ENCODE peak calls at places on chromosomes 2 and 18, in six cellular contexts. D is dorsolateral prefrontal cortex, N is DMS 273 treated with DMSO at 0.1 percent for 48 hours, B is chondrocyte, X is A549, R is neural progenitor cell. F is an unnamed sample.

GRCh38 chr2:159585607-159586006 is 30.7 kb downstream of the BAZ2B start:
- DNase-seq in D (no peak), N (no peak), B (no peak), X (no peak), R (no peak), F (no peak)

GRCh38 chr2:160415991-160416390 is 77.6 kb downstream of the RBMS1 start:
- DNase-seq in D (no peak), N (no peak), B (no peak), X (no peak), R (no peak), F (no peak)

GRCh38 chr2:207163053-207163814 is 2.5 kb downstream of the KLF7 start:
- DNase-seq in D (no peak), N (peak), B (no peak), X (peak), R (no peak), F (peak)

GRCh38 chr2:11554430-11554764 is 20.6 kb downstream of the GREB1 start:
- DNase-seq in D (no peak), N (no peak), B (no peak), X (no peak), R (no peak), F (no peak)

GRCh38 chr2:187008111-187008510 is 159.1 kb upstream of the ZSWIM2 start:
- DNase-seq in D (no peak), N (no peak), B (no peak), X (no peak), R (no peak), F (no peak)

GRCh38 chr2:176317246-176318065 is 48.2 kb downstream of the MTX2 start:
- DNase-seq in D (no peak), N (no peak), B (no peak), X (no peak), R (no peak), F (no peak)

GRCh38 chr2:112980537-112980936 is 2.7 kb downstream of the IL36G start:
- DNase-seq in D (no peak), N (no peak), B (no peak), X (no peak), R (no peak), F (no peak)

GRCh38 chr2:42376758-42377157 is 15.7 kb upstream of the COX7A2L start:
- DNase-seq in D (no peak), N (no peak), B (no peak), X (no peak), R (no peak), F (no peak)

GRCh38 chr18:70132999-70133398 is 72.5 kb downstream of the RTTN start:
- DNase-seq in D (no peak), N (no peak), B (no peak), X (no peak), R (no peak), F (no peak)

GRCh38 chr18:24795129-24795528 is 334.7 kb downstream of the HRH4 start:
- DNase-seq in D (no peak), N (no peak), B (no peak), X (no peak), R (no peak), F (no peak)

GRCh38 chr2:119352357-119352756 is 14.3 kb downstream of the C2orf76 start:
- DNase-seq in D (no peak), N (peak), B (no peak), X (no peak), R (no peak), F (peak)

GRCh38 chr2:167706800-167707199 is 540.6 kb downstream of the STK39 start:
- DNase-seq in D (no peak), N (no peak), B (no peak), X (no peak), R (no peak), F (no peak)

GRCh38 chr2:186036862-186037449 is 298.4 kb downstream of the FSIP2 start:
- DNase-seq in D (no peak), N (no peak), B (no peak), X (no peak), R (no peak), F (no peak)

GRCh38 chr2:217938038-217938437 is 64.8 kb downstream of the TNS1 start:
- DNase-seq in D (no peak), N (no peak), B (no peak), X (no peak), R (no peak), F (no peak)

GRCh38 chr2:108640731-108641130 is 78.6 kb upstream of the RANBP2 start:
- DNase-seq in D (no peak), N (no peak), B (no peak), X (peak), R (no peak), F (no peak)

GRCh38 chr18:11859903-11860407 is 8.7 kb downstream of the CHMP1B start:
- DNase-seq in D (no peak), N (no peak), B (no peak), X (peak), R (no peak), F (no peak)

GRCh38 chr2:25772078-25772477 is 98.7 kb upstream of the DTNB start:
- DNase-seq in D (no peak), N (no peak), B (no peak), X (no peak), R (no peak), F (no peak)

GRCh38 chr2:178761759-178762371 is 45.4 kb downstream of the TTN start:
- DNase-seq in D (no peak), N (no peak), B (no peak), X (peak), R (peak), F (peak)

GRCh38 chr2:168669151-168669550 is 133.3 kb upstream of the NOSTRIN start:
- DNase-seq in D (no peak), N (no peak), B (no peak), X (no peak), R (no peak), F (no peak)

GRCh38 chr2:144256996-144257707 is 262.8 kb downstream of the ZEB2 start:
- DNase-seq in D (no peak), N (no peak), B (no peak), X (no peak), R (no peak), F (no peak)

GRCh38 chr2:122530812-122531211 is 775.4 kb downstream of the TSN start:
- DNase-seq in D (no peak), N (no peak), B (no peak), X (no peak), R (no peak), F (no peak)

GRCh38 chr2:216885117-216885553 is 25.3 kb upstream of the TNP1 start:
- DNase-seq in D (no peak), N (no peak), B (no peak), X (no peak), R (no peak), F (no peak)

GRCh38 chr2:201908901-201909300 is 102.6 kb downstream of the CDK15 start:
- DNase-seq in D (no peak), N (no peak), B (no peak), X (no peak), R (no peak), F (no peak)

GRCh38 chr18:8063733-8064132 is 496.6 kb downstream of the PTPRM start:
- DNase-seq in D (no peak), N (no peak), B (no peak), X (no peak), R (no peak), F (no peak)

GRCh38 chr2:180071797-180072196 is 64.7 kb upstream of the CWC22 start:
- DNase-seq in D (no peak), N (no peak), B (no peak), X (no peak), R (no peak), F (no peak)

GRCh38 chr18:22378672-22379282 is 38.9 kb downstream of the CTAGE1 start:
- DNase-seq in D (no peak), N (no peak), B (no peak), X (peak), R (peak), F (no peak)

GRCh38 chr2:202339052-202339870 is 36.9 kb upstream of the BMPR2 start:
- DNase-seq in D (no peak), N (no peak), B (no peak), X (peak), R (no peak), F (peak)

F was measured in NCI-H446 treated with DMSO at 0.1 percent for 48 hours.